ENCODE peak calls at places on chromosomes 1 and 21, in nine cellular contexts. One of them, this sample, is unnamed.
A peak's percentile ranks its signal among the peaks of the same experiment; 100 is the strongest.

GRCh38 chr1:55214903-55215193 is 316 bp downstream of the USP24 start:
- DNase-seq in NCI-H345: no peak
- DNase-seq in CD4-positive, CD25-positive, alpha-beta regulatory T cell: no peak
- DNase-seq in cardiac muscle cell: peak; percentile 53
- DNase-seq in mucosa of descending colon: peak; percentile 67
- DNase-seq in effector memory CD8-positive, alpha-beta T cell: no peak
- DNase-seq in BJ: no peak
- DNase-seq in activated T-helper 1 cell treated with anti-CD3 and anti-CD28 coated beads, Interleukin-12 subunit alpha, Interleukin-12 subunit beta, Interleukin-2, Interleukin-4 antibody, amounts not matched to agents 30 ng/mL and 10 ng/mL and 1 ng/mL, durations not matched to agents 14 hours and 24 hours and 36 hours: no peak
- DNase-seq in fibroblast of lung: peak; percentile 53
- DNase-seq in this sample: no peak

GRCh38 chr1:166972193-166972592 is 3.1 kb downstream of the ILDR2 start:
- DNase-seq in CD4-positive, CD25-positive, alpha-beta regulatory T cell: no peak
- DNase-seq in effector memory CD8-positive, alpha-beta T cell: no peak
- DNase-seq in fibroblast of lung: no peak
- DNase-seq in BJ: no peak
- DNase-seq in activated T-helper 1 cell treated with anti-CD3 and anti-CD28 coated beads, Interleukin-12 subunit alpha, Interleukin-12 subunit beta, Interleukin-2, Interleukin-4 antibody, amounts not matched to agents 30 ng/mL and 10 ng/mL and 1 ng/mL, durations not matched to agents 14 hours and 24 hours and 36 hours: no peak
- DNase-seq in cardiac muscle cell: no peak
- DNase-seq in NCI-H345: peak; percentile 15
- DNase-seq in mucosa of descending colon: no peak
- DNase-seq in this sample: no peak

GRCh38 chr1:164805399-164805798 is 246.4 kb downstream of the PBX1 start:
- DNase-seq in activated T-helper 1 cell treated with anti-CD3 and anti-CD28 coated beads, Interleukin-12 subunit alpha, Interleukin-12 subunit beta, Interleukin-2, Interleukin-4 antibody, amounts not matched to agents 30 ng/mL and 10 ng/mL and 1 ng/mL, durations not matched to agents 14 hours and 24 hours and 36 hours: no peak
- DNase-seq in CD4-positive, CD25-positive, alpha-beta regulatory T cell: no peak
- DNase-seq in fibroblast of lung: peak; percentile 68
- DNase-seq in BJ: no peak
- DNase-seq in NCI-H345: no peak
- DNase-seq in effector memory CD8-positive, alpha-beta T cell: no peak
- DNase-seq in mucosa of descending colon: no peak
- DNase-seq in cardiac muscle cell: peak; percentile 55
- DNase-seq in this sample: peak; percentile 14

GRCh38 chr1:239315623-239316217 is 70.6 kb upstream of the CHRM3 start:
- DNase-seq in activated T-helper 1 cell treated with anti-CD3 and anti-CD28 coated beads, Interleukin-12 subunit alpha, Interleukin-12 subunit beta, Interleukin-2, Interleukin-4 antibody, amounts not matched to agents 30 ng/mL and 10 ng/mL and 1 ng/mL, durations not matched to agents 14 hours and 24 hours and 36 hours: no peak
- DNase-seq in NCI-H345: no peak
- DNase-seq in BJ: no peak
- DNase-seq in CD4-positive, CD25-positive, alpha-beta regulatory T cell: no peak
- DNase-seq in fibroblast of lung: no peak
- DNase-seq in effector memory CD8-positive, alpha-beta T cell: no peak
- DNase-seq in mucosa of descending colon: no peak
- DNase-seq in cardiac muscle cell: no peak
- DNase-seq in this sample: no peak

GRCh38 chr1:182304218-182305016 is 87.2 kb downstream of the GLUL start:
- DNase-seq in NCI-H345: no peak
- DNase-seq in effector memory CD8-positive, alpha-beta T cell: no peak
- DNase-seq in cardiac muscle cell: peak; percentile 54
- DNase-seq in fibroblast of lung: no peak
- DNase-seq in BJ: no peak
- DNase-seq in CD4-positive, CD25-positive, alpha-beta regulatory T cell: no peak
- DNase-seq in activated T-helper 1 cell treated with anti-CD3 and anti-CD28 coated beads, Interleukin-12 subunit alpha, Interleukin-12 subunit beta, Interleukin-2, Interleukin-4 antibody, amounts not matched to agents 30 ng/mL and 10 ng/mL and 1 ng/mL, durations not matched to agents 14 hours and 24 hours and 36 hours: no peak
- DNase-seq in mucosa of descending colon: no peak
- DNase-seq in this sample: no peak

GRCh38 chr21:46291561-46291960 is 5.4 kb downstream of the YBEY start:
- DNase-seq in cardiac muscle cell: no peak
- DNase-seq in mucosa of descending colon: no peak
- DNase-seq in fibroblast of lung: no peak
- DNase-seq in BJ: no peak
- DNase-seq in CD4-positive, CD25-positive, alpha-beta regulatory T cell: no peak
- DNase-seq in effector memory CD8-positive, alpha-beta T cell: no peak
- DNase-seq in activated T-helper 1 cell treated with anti-CD3 and anti-CD28 coated beads, Interleukin-12 subunit alpha, Interleukin-12 subunit beta, Interleukin-2, Interleukin-4 antibody, amounts not matched to agents 30 ng/mL and 10 ng/mL and 1 ng/mL, durations not matched to agents 14 hours and 24 hours and 36 hours: no peak
- DNase-seq in NCI-H345: no peak
- DNase-seq in this sample: no peak

GRCh38 chr1:218895064-218895587 is 278.6 kb upstream of the LYPLAL1 start:
- DNase-seq in mucosa of descending colon: no peak
- DNase-seq in effector memory CD8-positive, alpha-beta T cell: no peak
- DNase-seq in fibroblast of lung: no peak
- DNase-seq in activated T-helper 1 cell treated with anti-CD3 and anti-CD28 coated beads, Interleukin-12 subunit alpha, Interleukin-12 subunit beta, Interleukin-2, Interleukin-4 antibody, amounts not matched to agents 30 ng/mL and 10 ng/mL and 1 ng/mL, durations not matched to agents 14 hours and 24 hours and 36 hours: no peak
- DNase-seq in BJ: peak; percentile 23
- DNase-seq in CD4-positive, CD25-positive, alpha-beta regulatory T cell: no peak
- DNase-seq in NCI-H345: no peak
- DNase-seq in cardiac muscle cell: no peak
- DNase-seq in this sample: no peak

GRCh38 chr1:239448911-239449310 is 62.5 kb downstream of the CHRM3 start:
- DNase-seq in mucosa of descending colon: no peak
- DNase-seq in cardiac muscle cell: no peak
- DNase-seq in fibroblast of lung: no peak
- DNase-seq in CD4-positive, CD25-positive, alpha-beta regulatory T cell: no peak
- DNase-seq in BJ: no peak
- DNase-seq in activated T-helper 1 cell treated with anti-CD3 and anti-CD28 coated beads, Interleukin-12 subunit alpha, Interleukin-12 subunit beta, Interleukin-2, Interleukin-4 antibody, amounts not matched to agents 30 ng/mL and 10 ng/mL and 1 ng/mL, durations not matched to agents 14 hours and 24 hours and 36 hours: no peak
- DNase-seq in effector memory CD8-positive, alpha-beta T cell: no peak
- DNase-seq in NCI-H345: no peak
- DNase-seq in this sample: no peak

GRCh38 chr1:198162091-198162767 is 5.4 kb downstream of the NEK7 start:
- DNase-seq in cardiac muscle cell: no peak
- DNase-seq in fibroblast of lung: no peak
- DNase-seq in CD4-positive, CD25-positive, alpha-beta regulatory T cell: no peak
- DNase-seq in NCI-H345: no peak
- DNase-seq in activated T-helper 1 cell treated with anti-CD3 and anti-CD28 coated beads, Interleukin-12 subunit alpha, Interleukin-12 subunit beta, Interleukin-2, Interleukin-4 antibody, amounts not matched to agents 30 ng/mL and 10 ng/mL and 1 ng/mL, durations not matched to agents 14 hours and 24 hours and 36 hours: no peak
- DNase-seq in BJ: no peak
- DNase-seq in mucosa of descending colon: peak; percentile 28
- DNase-seq in effector memory CD8-positive, alpha-beta T cell: no peak
- DNase-seq in this sample: no peak

GRCh38 chr1:2541619-2542246 is 11.7 kb upstream of the HES5 start:
- DNase-seq in activated T-helper 1 cell treated with anti-CD3 and anti-CD28 coated beads, Interleukin-12 subunit alpha, Interleukin-12 subunit beta, Interleukin-2, Interleukin-4 antibody, amounts not matched to agents 30 ng/mL and 10 ng/mL and 1 ng/mL, durations not matched to agents 14 hours and 24 hours and 36 hours: no peak
- DNase-seq in cardiac muscle cell: no peak
- DNase-seq in fibroblast of lung: no peak
- DNase-seq in mucosa of descending colon: peak; percentile 95
- DNase-seq in BJ: no peak
- DNase-seq in CD4-positive, CD25-positive, alpha-beta regulatory T cell: no peak
- DNase-seq in effector memory CD8-positive, alpha-beta T cell: no peak
- DNase-seq in NCI-H345: peak; percentile 80
- DNase-seq in this sample: no peak

GRCh38 chr1:28510350-28511223 is 4.7 kb downstream of the RCC1 start:
- DNase-seq in cardiac muscle cell: peak; percentile 61
- DNase-seq in mucosa of descending colon: no peak
- DNase-seq in BJ: no peak
- DNase-seq in fibroblast of lung: peak; percentile 43
- DNase-seq in activated T-helper 1 cell treated with anti-CD3 and anti-CD28 coated beads, Interleukin-12 subunit alpha, Interleukin-12 subunit beta, Interleukin-2, Interleukin-4 antibody, amounts not matched to agents 30 ng/mL and 10 ng/mL and 1 ng/mL, durations not matched to agents 14 hours and 24 hours and 36 hours: no peak
- DNase-seq in effector memory CD8-positive, alpha-beta T cell: no peak
- DNase-seq in CD4-positive, CD25-positive, alpha-beta regulatory T cell: no peak
- DNase-seq in NCI-H345: no peak
- DNase-seq in this sample: peak; percentile 30

GRCh38 chr21:26001356-26001755 is 169.2 kb downstream of the APP start:
- DNase-seq in BJ: no peak
- DNase-seq in NCI-H345: no peak
- DNase-seq in fibroblast of lung: no peak
- DNase-seq in mucosa of descending colon: no peak
- DNase-seq in effector memory CD8-positive, alpha-beta T cell: no peak
- DNase-seq in cardiac muscle cell: no peak
- DNase-seq in activated T-helper 1 cell treated with anti-CD3 and anti-CD28 coated beads, Interleukin-12 subunit alpha, Interleukin-12 subunit beta, Interleukin-2, Interleukin-4 antibody, amounts not matched to agents 30 ng/mL and 10 ng/mL and 1 ng/mL, durations not matched to agents 14 hours and 24 hours and 36 hours: no peak
- DNase-seq in CD4-positive, CD25-positive, alpha-beta regulatory T cell: no peak
- DNase-seq in this sample: no peak

GRCh38 chr21:25375675-25376074 is 231.6 kb downstream of the MRPL39 start:
- DNase-seq in mucosa of descending colon: no peak
- DNase-seq in cardiac muscle cell: peak; percentile 12
- DNase-seq in BJ: peak; percentile 28
- DNase-seq in fibroblast of lung: no peak
- DNase-seq in CD4-positive, CD25-positive, alpha-beta regulatory T cell: no peak
- DNase-seq in effector memory CD8-positive, alpha-beta T cell: no peak
- DNase-seq in activated T-helper 1 cell treated with anti-CD3 and anti-CD28 coated beads, Interleukin-12 subunit alpha, Interleukin-12 subunit beta, Interleukin-2, Interleukin-4 antibody, amounts not matched to agents 30 ng/mL and 10 ng/mL and 1 ng/mL, durations not matched to agents 14 hours and 24 hours and 36 hours: no peak
- DNase-seq in NCI-H345: no peak
- DNase-seq in this sample: no peak

GRCh38 chr1:153560241-153560640 is 5.4 kb downstream of the S100A2 start:
- DNase-seq in activated T-helper 1 cell treated with anti-CD3 and anti-CD28 coated beads, Interleukin-12 subunit alpha, Interleukin-12 subunit beta, Interleukin-2, Interleukin-4 antibody, amounts not matched to agents 30 ng/mL and 10 ng/mL and 1 ng/mL, durations not matched to agents 14 hours and 24 hours and 36 hours: no peak
- DNase-seq in CD4-positive, CD25-positive, alpha-beta regulatory T cell: no peak
- DNase-seq in NCI-H345: no peak
- DNase-seq in effector memory CD8-positive, alpha-beta T cell: no peak
- DNase-seq in fibroblast of lung: no peak
- DNase-seq in cardiac muscle cell: no peak
- DNase-seq in BJ: no peak
- DNase-seq in mucosa of descending colon: no peak
- DNase-seq in this sample: no peak

GRCh38 chr1:168340796-168341510 is 60.3 kb downstream of the TBX19 start:
- DNase-seq in NCI-H345: no peak
- DNase-seq in effector memory CD8-positive, alpha-beta T cell: no peak
- DNase-seq in cardiac muscle cell: no peak
- DNase-seq in fibroblast of lung: no peak
- DNase-seq in activated T-helper 1 cell treated with anti-CD3 and anti-CD28 coated beads, Interleukin-12 subunit alpha, Interleukin-12 subunit beta, Interleukin-2, Interleukin-4 antibody, amounts not matched to agents 30 ng/mL and 10 ng/mL and 1 ng/mL, durations not matched to agents 14 hours and 24 hours and 36 hours: no peak
- DNase-seq in CD4-positive, CD25-positive, alpha-beta regulatory T cell: no peak
- DNase-seq in mucosa of descending colon: no peak
- DNase-seq in BJ: no peak
- DNase-seq in this sample: no peak

GRCh38 chr1:108609483-108610066 is 49.7 kb downstream of the EEIG2 start:
- DNase-seq in NCI-H345: peak; percentile 91
- DNase-seq in activated T-helper 1 cell treated with anti-CD3 and anti-CD28 coated beads, Interleukin-12 subunit alpha, Interleukin-12 subunit beta, Interleukin-2, Interleukin-4 antibody, amounts not matched to agents 30 ng/mL and 10 ng/mL and 1 ng/mL, durations not matched to agents 14 hours and 24 hours and 36 hours: no peak
- DNase-seq in fibroblast of lung: no peak
- DNase-seq in effector memory CD8-positive, alpha-beta T cell: no peak
- DNase-seq in CD4-positive, CD25-positive, alpha-beta regulatory T cell: no peak
- DNase-seq in BJ: no peak
- DNase-seq in mucosa of descending colon: no peak
- DNase-seq in cardiac muscle cell: peak; percentile 13
- DNase-seq in this sample: no peak

This sample was measured in kidney glomerular epithelial cell.